ENCODE peak calls at places on chromosomes 12 and 14, in four cellular contexts. F is CD8-positive, alpha-beta T cell; J is GM12864; O is cardiac muscle cell. W is an unnamed sample.

GRCh38 chr14:99772371-99773283 is 20.6 kb upstream of the EML1 start:
- DNase-seq in O (no peak), J (no peak), F (no peak), W (no peak)

GRCh38 chr12:106416273-106416672 is 58.7 kb downstream of the POLR3B start:
- DNase-seq in F (no peak), O (peak; percentile 52), J (no peak), W (no peak)

GRCh38 chr12:120225200-120225558 is 24.3 kb upstream of the RPLP0 start:
- DNase-seq in F (no peak), J (no peak), O (no peak), W (no peak)

GRCh38 chr14:31937730-31938346 is 139.3 kb upstream of the ARHGAP5 start:
- DNase-seq in J (peak; percentile 49), O (peak; percentile 64), F (peak; percentile 20), W (peak; percentile 83)

GRCh38 chr12:59041241-59042121 is 121.2 kb upstream of the LRIG3 start:
- DNase-seq in J (no peak), O (peak; percentile 87), F (no peak), W (no peak)

GRCh38 chr12:64004639-64005038 is 160.1 kb downstream of the SRGAP1 start:
- DNase-seq in O (peak; percentile 27), F (no peak), J (no peak), W (no peak)

GRCh38 chr12:58925111-58925732 is 4.9 kb upstream of the LRIG3 start:
- DNase-seq in F (no peak), O (peak; percentile 69), J (no peak), W (no peak)

GRCh38 chr12:26123482-26123980 is 1.3 kb downstream of the BHLHE41 start:
- DNase-seq in O (peak; percentile 26), F (no peak), J (no peak), W (no peak)

GRCh38 chr12:66352197-66352596 is 49.9 kb downstream of the HELB start:
- DNase-seq in J (peak; percentile 10), F (no peak), O (peak; percentile 23), W (peak; percentile 54)

GRCh38 chr12:12992418-12993175 is 7.5 kb downstream of the HEBP1 start:
- DNase-seq in O (peak; percentile 97), J (no peak), F (no peak), W (no peak)

GRCh38 chr12:94429633-94430032 is 30.0 kb downstream of the CEP83 start:
- DNase-seq in F (no peak), J (peak; percentile 18), O (peak; percentile 64), W (peak; percentile 75)

GRCh38 chr14:22221508-22221907 is 367.5 kb downstream of the DAD1 start:
- DNase-seq in O (peak; percentile 9), J (peak; percentile 1), F (no peak), W (peak; percentile 26)

GRCh38 chr14:55243813-55244212 is 27.4 kb upstream of the FBXO34 start:
- DNase-seq in F (no peak), J (no peak), O (no peak), W (no peak)

GRCh38 chr12:119665164-119665929 is 2.6 kb upstream of the PRKAB1 start:
- DNase-seq in J (no peak), F (no peak), O (no peak), W (no peak)

GRCh38 chr14:23712287-23712686 is 76.1 kb downstream of the DHRS2 start:
- DNase-seq in J (no peak), O (no peak), F (no peak), W (no peak)

GRCh38 chr12:30691122-30691879 is 4.4 kb downstream of the IPO8 start:
- DNase-seq in F (no peak), O (peak; percentile 77), J (no peak), W (no peak)

GRCh38 chr14:103561381-103562134 is 899 bp downstream of the BAG5 start:
- DNase-seq in O (peak; percentile 71), J (no peak), F (no peak), W (peak; percentile 69)

GRCh38 chr14:68792022-68792829 is 641 bp downstream of the ZFP36L1 start:
- DNase-seq in O (no peak), F (no peak), J (no peak), W (peak; percentile 66)

GRCh38 chr12:107451246-107451645 is 234.4 kb upstream of the PWP1 start:
- DNase-seq in O (no peak), F (no peak), J (no peak), W (no peak)

GRCh38 chr12:32679091-32679909 is at the start of gene DNM1L:
- DNase-seq in O (peak; percentile 99), F (peak; percentile 85), J (peak; percentile 80), W (peak; percentile 96)
- TF ChIP-seq CTCF in O (peak; percentile 1), F (no peak), J (no peak), W (no peak)

GRCh38 chr14:95290021-95290420 is 29.7 kb downstream of the CLMN start:
- DNase-seq in J (no peak), F (no peak), O (no peak), W (no peak)
- H3K4me3 ChIP-seq in J (no peak overlapping the region), F (no peak overlapping the region), O (no peak overlapping the region), W (no peak overlapping the region)

DNA sequence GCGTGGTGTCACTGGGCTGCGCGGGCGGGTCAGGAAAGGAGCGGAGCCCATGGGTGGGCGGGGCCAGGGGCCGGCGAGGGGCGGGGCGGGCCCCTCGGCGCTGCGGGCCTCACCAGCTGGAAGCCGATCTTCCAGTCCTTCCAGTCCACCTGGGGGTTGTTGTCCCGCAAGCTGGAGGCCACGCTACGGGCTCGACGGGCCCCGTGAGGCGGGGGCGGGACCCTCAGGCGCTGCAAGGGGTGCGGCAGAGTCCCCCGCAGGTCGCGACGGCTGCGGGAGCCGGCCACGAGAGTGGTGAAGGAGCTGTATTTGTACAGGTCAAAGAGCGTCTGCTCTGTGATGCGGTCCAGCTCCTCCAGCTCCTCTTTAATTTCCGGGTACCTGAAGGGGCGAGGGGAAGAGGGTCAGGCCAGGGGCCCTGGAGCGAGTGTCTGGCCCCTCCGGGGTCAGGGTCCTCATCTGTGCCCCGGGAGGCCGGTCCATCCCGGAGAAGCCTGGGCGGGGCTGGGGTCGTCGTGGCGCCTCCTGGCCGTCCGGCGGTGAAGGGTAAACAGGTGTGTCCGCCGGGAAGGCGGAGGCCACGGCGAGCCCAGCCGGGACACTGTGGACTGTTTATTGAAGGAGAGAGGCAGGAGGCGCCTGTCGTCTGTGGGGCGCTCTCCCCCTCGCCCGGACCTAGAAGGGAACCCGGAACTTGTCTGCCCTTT is 11.9 kb downstream of the SCNN1A start:
- DNase-seq in J (no peak), O (peak; percentile 75), F (peak; percentile 56), W (peak; percentile 27)
- TF ChIP-seq CTCF in J (no peak), O (no peak), F (no peak), W (no peak)

GRCh38 chr12:46264057-46264456 is 4.8 kb downstream of the SLC38A1 start:
- DNase-seq in F (no peak), J (no peak), O (no peak), W (peak; percentile 16)

GRCh38 chr12:46265102-46265501 is 3.7 kb downstream of the SLC38A1 start:
- DNase-seq in J (no peak), O (no peak), F (no peak), W (no peak)

GRCh38 chr12:46261658-46262057 is 7.2 kb downstream of the SLC38A1 start:
- DNase-seq in F (no peak), J (no peak), O (no peak), W (no peak)

GRCh38 chr12:46265734-46266133 is 3.1 kb downstream of the SLC38A1 start:
- DNase-seq in F (no peak), O (no peak), J (peak; percentile 24), W (peak; percentile 36)

GRCh38 chr12:46263140-46264017 is 5.5 kb downstream of the SLC38A1 start:
- DNase-seq in F (no peak), O (no peak), J (no peak), W (no peak)
- H3K4me3 ChIP-seq in F (no peak overlapping the region), O (no peak overlapping the region), J (no peak overlapping the region), W (no peak overlapping the region)

GRCh38 chr12:96698521-96698920 is 208.5 kb upstream of the NEDD1 start:
- DNase-seq in J (no peak), F (no peak), O (no peak), W (peak; percentile 18)
- TF ChIP-seq CTCF in J (peak; percentile 22), F (no peak), O (no peak), W (peak; percentile 23)

GRCh38 chr12:51905507-51906438 is 1.5 kb upstream of the ACVRL1 start:
- DNase-seq in J (no peak), O (peak; percentile 81), F (no peak), W (no peak)
- H3K4me3 ChIP-seq in J (no peak overlapping the region), O (no peak overlapping the region), F (no peak overlapping the region), W (no peak overlapping the region)

GRCh38 chr12:104292872-104293794 is 10.4 kb upstream of the EID3 start:
- DNase-seq in J (no peak), F (no peak), O (peak; percentile 65), W (no peak)
- TF ChIP-seq CTCF in J (no peak), F (no peak), O (no peak), W (no peak)

DNA sequence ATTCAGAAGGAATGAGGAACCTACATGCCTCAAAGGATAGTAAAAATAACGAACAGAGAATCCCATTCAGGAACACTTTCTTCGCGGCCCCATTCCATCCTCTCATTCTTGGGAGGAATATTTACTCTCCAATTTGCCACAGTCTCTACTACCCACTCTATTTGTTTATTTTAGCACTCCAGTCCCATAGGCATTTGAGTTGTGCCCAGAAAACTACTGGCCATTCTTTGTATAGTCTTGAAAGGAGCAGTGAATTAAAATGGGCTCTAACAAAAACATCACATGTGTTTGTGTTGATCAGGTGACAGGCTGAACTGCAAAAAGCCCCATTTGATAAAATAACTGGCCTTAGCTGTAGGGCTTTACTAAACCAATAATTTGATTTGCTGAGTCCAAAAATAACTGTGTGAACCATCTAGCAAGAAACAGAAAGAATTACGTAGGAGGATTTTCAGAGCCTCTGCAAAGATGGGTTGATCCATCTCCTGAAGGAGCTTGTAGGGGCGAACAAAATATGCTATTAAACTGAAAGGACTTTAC is 142.2 kb upstream of the CPNE8 start:
- DNase-seq in O (no peak), F (no peak), J (no peak), W (no peak)
- H3K4me3 ChIP-seq in O (no peak overlapping the region), F (no peak overlapping the region), J (no peak overlapping the region), W (no peak overlapping the region)

GRCh38 chr12:52296572-52297215 is 5.4 kb upstream of the KRT81 start:
- DNase-seq in J (no peak), O (no peak), F (no peak), W (no peak)
- TF ChIP-seq CTCF in J (no peak), O (no peak), F (no peak), W (no peak)

GRCh38 chr14:53963491-53964227 is 7.0 kb upstream of the BMP4 start:
- DNase-seq in O (peak; percentile 50), J (no peak), F (no peak), W (no peak)
- H3K4me3 ChIP-seq in O (peak overlapping the region; percentile 24), J (no peak overlapping the region), F (no peak overlapping the region), W (no peak overlapping the region)